ENCODE peak calls at places on chromosomes 7 and 10, in six cellular contexts. B is PC-3, D is endodermal cell, Z is keratinocyte, H is IMR-90, R is HepG2. G is an unnamed sample.

GRCh38 chr7:107972986-107973385 is 30.0 kb downstream of the LAMB1 start:
- DNase-seq in R (no peak), B (no peak), H (no peak), Z (peak; percentile 36), D (no peak), G (no peak)

GRCh38 chr7:143042159-143042820 is 9.9 kb upstream of the OR6V1 start:
- DNase-seq in H (no peak), B (no peak), D (peak; percentile 72), R (peak; percentile 7), Z (no peak), G (no peak)

GRCh38 chr7:151940048-151940845 is 16.0 kb upstream of the GALNTL5 start:
- DNase-seq in R (no peak), Z (no peak), H (peak; percentile 62), D (no peak), B (peak; percentile 94), G (peak; percentile 53)

GRCh38 chr10:104581884-104582603 is 59.0 kb upstream of the SORCS3 start:
- DNase-seq in B (no peak), D (no peak), R (no peak), H (peak; percentile 55), Z (peak; percentile 42), G (no peak)

GRCh38 chr10:5862360-5862929 is 27.2 kb downstream of the ANKRD16 start:
- DNase-seq in B (no peak), D (no peak), R (peak; percentile 28), H (peak; percentile 9), Z (no peak), G (no peak)

GRCh38 chr7:81469299-81470083 is 300.4 kb downstream of the HGF start:
- DNase-seq in R (no peak), Z (no peak), H (no peak), D (no peak), B (no peak), G (no peak)

GRCh38 chr7:134778941-134779740 is at the start of gene CALD1:
- DNase-seq in R (peak; percentile 78), D (peak; percentile 95), Z (peak; percentile 86), B (peak; percentile 96), H (peak; percentile 99), G (no peak)

GRCh38 chr10:6218692-6219493 is 16.2 kb downstream of the PFKFB3 start:
- DNase-seq in Z (peak; percentile 96), D (no peak), R (no peak), B (no peak), H (peak; percentile 55), G (peak; percentile 78)

GRCh38 chr7:98223898-98224700 is 12.9 kb downstream of the BHLHA15 start:
- DNase-seq in H (no peak), Z (no peak), R (no peak), B (no peak), D (no peak), G (no peak)

GRCh38 chr7:11810043-11810625 is 21.9 kb downstream of the THSD7A start:
- DNase-seq in Z (no peak), D (peak; percentile 63), H (no peak), R (no peak), B (no peak), G (no peak)

GRCh38 chr7:48441848-48442492 is 270.7 kb downstream of the ABCA13 start:
- DNase-seq in H (no peak), D (no peak), R (no peak), B (no peak), Z (no peak), G (no peak)

GRCh38 chr7:35893649-35894048 is 92.8 kb downstream of the SEPTIN7 start:
- DNase-seq in D (no peak), Z (no peak), H (no peak), R (no peak), B (no peak), G (no peak)

GRCh38 chr7:94336009-94336408 is 58.7 kb upstream of the COL1A2 start:
- DNase-seq in H (peak; percentile 12), R (no peak), B (no peak), D (no peak), Z (no peak), G (no peak)

GRCh38 chr7:75567948-75568595 is 76.0 kb downstream of the SPDYE5 start:
- DNase-seq in B (no peak), R (no peak), D (no peak), Z (no peak), H (no peak), G (no peak)

GRCh38 chr7:94195201-94195600 is 191.0 kb upstream of the BET1 start:
- DNase-seq in Z (no peak), B (no peak), H (no peak), D (no peak), R (no peak), G (no peak)

GRCh38 chr7:128353189-128353588 is 8.3 kb downstream of the PRRT4 start:
- DNase-seq in B (no peak), H (no peak), D (no peak), Z (no peak), R (no peak), G (no peak)

GRCh38 chr7:128350708-128351295 is 7.1 kb upstream of the RBM28 start:
- DNase-seq in R (no peak), Z (no peak), B (no peak), H (no peak), D (no peak), G (no peak)

GRCh38 chr7:128352636-128353035 is 8.9 kb downstream of the PRRT4 start:
- DNase-seq in R (no peak), B (no peak), D (no peak), H (no peak), Z (no peak), G (no peak)

GRCh38 chr7:128352138-128352537 is 8.4 kb upstream of the RBM28 start:
- DNase-seq in Z (no peak), R (peak; percentile 11), H (peak; percentile 10), B (no peak), D (peak; percentile 96), G (no peak)

DNA sequence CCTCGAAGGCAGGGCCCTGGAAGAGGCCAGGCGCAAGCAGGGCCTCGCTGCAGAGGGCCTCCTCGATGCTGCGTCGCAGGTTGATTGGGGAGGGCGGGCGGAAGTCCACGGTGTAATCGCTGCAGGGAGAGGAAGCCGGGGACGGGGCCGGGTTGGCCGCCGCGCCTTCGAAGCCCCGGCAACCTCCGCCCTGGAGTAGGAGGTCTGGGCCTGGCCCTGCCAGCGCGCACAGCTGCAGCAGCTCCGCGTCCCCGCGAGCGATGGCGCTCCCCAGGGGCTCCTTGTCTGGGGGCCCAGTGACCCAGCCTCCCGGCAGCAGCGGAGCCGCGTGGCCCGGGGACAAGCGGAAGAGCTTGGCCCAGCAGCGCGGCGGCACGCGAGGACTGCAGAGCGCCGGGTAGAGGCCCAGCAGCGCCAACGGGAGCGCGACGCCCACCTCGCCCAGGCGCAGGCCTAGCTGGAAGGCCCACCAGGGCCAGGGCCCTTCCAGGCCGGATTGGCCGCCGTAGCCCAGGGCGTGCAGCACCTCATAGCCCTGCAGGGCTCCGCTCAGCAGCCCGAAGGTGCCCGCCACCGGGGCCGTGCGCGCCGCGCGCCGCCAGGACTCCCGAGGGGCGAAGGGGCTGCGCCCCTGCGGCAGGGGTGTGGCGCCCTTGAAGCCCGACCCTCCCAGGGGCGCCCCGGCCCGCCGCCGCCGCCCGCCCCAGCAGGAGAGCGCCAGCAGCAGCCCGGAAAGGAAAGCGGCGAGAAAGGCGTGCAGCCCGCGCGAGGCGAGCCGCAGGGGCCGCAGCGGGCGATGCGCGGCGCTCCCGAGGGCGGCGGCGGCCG is 7.8 kb upstream of the RBM28 start:
- DNase-seq in R (no peak), B (no peak), D (peak; percentile 71), Z (no peak), H (no peak), G (no peak)
- H3K4me3 ChIP-seq in R (no peak overlapping the region), B (no peak overlapping the region), D (no peak overlapping the region), Z (no peak overlapping the region), H (no peak overlapping the region), G (no peak overlapping the region)

DNA sequence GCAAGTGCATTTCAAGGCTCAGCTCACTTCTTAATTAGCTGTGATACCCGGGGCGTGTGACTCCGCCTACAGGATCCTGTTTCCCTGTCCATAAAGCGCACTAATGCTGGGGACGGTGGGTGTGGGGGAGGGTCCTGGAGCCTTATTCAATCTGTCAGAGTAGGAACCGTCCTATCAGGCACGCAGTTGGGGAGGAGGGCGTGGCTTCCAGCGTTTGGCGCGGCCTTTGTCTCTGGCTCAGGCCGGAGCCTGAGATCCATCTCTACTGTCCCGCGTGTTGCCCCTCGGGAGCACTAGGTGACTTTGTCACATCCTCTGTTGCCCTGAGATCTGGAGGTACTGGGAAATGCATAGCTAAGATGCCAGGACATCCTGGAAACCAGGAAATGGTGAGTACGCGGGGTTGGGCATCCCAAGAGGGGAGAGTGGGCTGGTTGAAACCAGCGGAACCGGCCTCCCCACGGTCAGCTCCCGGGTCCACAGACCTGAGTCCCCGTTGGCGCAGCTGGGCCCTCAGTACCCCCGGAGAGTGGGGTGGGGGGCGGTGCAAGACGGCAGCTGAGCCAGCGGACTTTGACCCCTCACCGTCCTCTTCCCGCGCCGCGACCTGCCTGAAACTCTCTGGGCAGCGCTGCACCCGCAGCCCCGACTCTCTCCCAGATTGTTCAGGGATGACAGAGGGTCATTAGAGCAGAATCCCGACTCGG is 104.4 kb upstream of the ZNF92 start:
- DNase-seq in R (peak; percentile 90), B (no peak), H (peak; percentile 58), D (peak; percentile 99), Z (no peak), G (peak; percentile 53)
- H3K9ac ChIP-seq in R (peak overlapping the region; percentile 74), B (no peak overlapping the region), H (peak overlapping the region; percentile 66), D (peak overlapping the region; percentile 87), Z (no peak overlapping the region), G (peak overlapping the region; percentile 75)

GRCh38 chr10:127971101-127971946 is 64.4 kb downstream of the PTPRE start:
- DNase-seq in Z (no peak), B (no peak), H (no peak), D (no peak), R (no peak), G (no peak)

GRCh38 chr10:127968027-127968441 is 61.1 kb downstream of the PTPRE start:
- DNase-seq in H (no peak), B (no peak), R (no peak), D (peak; percentile 59), Z (no peak), G (no peak)

GRCh38 chr10:127971973-127972615 is 65.2 kb downstream of the PTPRE start:
- DNase-seq in Z (no peak), R (no peak), D (no peak), H (no peak), B (no peak), G (no peak)

GRCh38 chr10:127966875-127967274 is 60.0 kb downstream of the PTPRE start:
- DNase-seq in B (no peak), D (no peak), R (no peak), H (no peak), Z (no peak), G (no peak)

GRCh38 chr10:127968659-127969058 is 61.8 kb downstream of the PTPRE start:
- DNase-seq in H (no peak), D (no peak), R (no peak), B (no peak), Z (no peak), G (no peak)
- H3K4me3 ChIP-seq in H (no peak overlapping the region), D (peak overlapping the region; percentile 47), R (no peak overlapping the region), B (no peak overlapping the region), Z (no peak overlapping the region), G (no peak overlapping the region)

GRCh38 chr10:17782921-17783665 is 26.1 kb upstream of the MRC1 start:
- DNase-seq in H (peak; percentile 33), D (no peak), B (peak; percentile 74), R (no peak), Z (peak; percentile 80), G (no peak)

GRCh38 chr10:17785276-17785935 is 23.7 kb upstream of the MRC1 start:
- DNase-seq in R (no peak), B (no peak), D (no peak), Z (no peak), H (no peak), G (no peak)

GRCh38 chr10:17783751-17784150 is 25.4 kb upstream of the MRC1 start:
- DNase-seq in D (no peak), R (no peak), Z (no peak), B (peak; percentile 9), H (no peak), G (no peak)

GRCh38 chr10:17787087-17787942 is 21.8 kb upstream of the MRC1 start:
- DNase-seq in B (peak; percentile 81), Z (peak; percentile 68), R (no peak), D (peak; percentile 73), H (peak; percentile 97), G (peak; percentile 93)

GRCh38 chr10:17784701-17785100 is 24.4 kb upstream of the MRC1 start:
- DNase-seq in B (peak; percentile 46), R (no peak), Z (no peak), H (peak; percentile 48), D (no peak), G (no peak)
- H3K9ac ChIP-seq in B (no peak overlapping the region), R (no peak overlapping the region), Z (no peak overlapping the region), H (no peak overlapping the region), D (no peak overlapping the region), G (no peak overlapping the region)

G was measured in SK-N-MC.